ENCODE peak calls at places on chromosomes 1 and 21, in six cellular contexts. R, E, I, D, Y and Z are unnamed samples.
A peak's percentile ranks its signal among the peaks of the same experiment; 100 is the strongest.

GRCh38 chr1:26132128-26132824 is 20.7 kb downstream of the PDIK1L start:
- DNase-seq in R (peak; percentile 32), E (no peak), I (no peak), D (no peak), Y (no peak), Z (no peak)

GRCh38 chr1:98794196-98794886 is 132.8 kb downstream of the SNX7 start:
- DNase-seq in R (peak; percentile 56), E (no peak), I (no peak), D (no peak), Y (no peak), Z (peak; percentile 36)

GRCh38 chr1:95002657-95003432 is 69.9 kb downstream of the ALG14 start:
- DNase-seq in R (no peak), E (no peak), I (no peak), D (no peak), Y (no peak), Z (no peak)

GRCh38 chr1:75672528-75673393 is 51.7 kb upstream of the ACADM start:
- DNase-seq in R (peak; percentile 32), E (no peak), I (no peak), D (no peak), Y (no peak), Z (no peak)

GRCh38 chr1:38827299-38827698 is 32.3 kb downstream of the RRAGC start:
- DNase-seq in R (no peak), E (no peak), I (no peak), D (no peak), Y (no peak), Z (no peak)

GRCh38 chr1:210730023-210730422 is 401.3 kb downstream of the HHAT start:
- DNase-seq in R (no peak), E (no peak), I (no peak), D (no peak), Y (no peak), Z (no peak)

GRCh38 chr21:24895885-24896734 is 711.2 kb downstream of the MRPL39 start:
- DNase-seq in R (no peak), E (no peak), I (peak; percentile 26), D (peak; percentile 29), Y (no peak), Z (peak; percentile 19)

GRCh38 chr1:247390996-247391395 is 25.0 kb upstream of the NLRP3 start:
- DNase-seq in R (no peak), E (no peak), I (no peak), D (no peak), Y (no peak), Z (no peak)

GRCh38 chr1:241985787-241986186 is 13.1 kb downstream of the MAP1LC3C start:
- DNase-seq in R (peak; percentile 62), E (no peak), I (peak; percentile 30), D (no peak), Y (no peak), Z (peak; percentile 24)

GRCh38 chr1:201506573-201507567 is at the start of gene CSRP1:
- DNase-seq in R (peak; percentile 88), E (peak; percentile 97), I (peak; percentile 90), D (peak; percentile 92), Y (peak; percentile 75), Z (peak; percentile 92)

GRCh38 chr1:203453016-203453415 is 22.6 kb upstream of the PRELP start:
- DNase-seq in R (no peak), E (no peak), I (no peak), D (peak; percentile 36), Y (no peak), Z (no peak)

GRCh38 chr1:116412898-116413297 is 39.9 kb downstream of the ATP1A1 start:
- DNase-seq in R (no peak), E (no peak), I (no peak), D (no peak), Y (no peak), Z (no peak)

GRCh38 chr1:116412480-116412798 is 39.4 kb downstream of the ATP1A1 start:
- DNase-seq in R (no peak), E (no peak), I (no peak), D (no peak), Y (no peak), Z (no peak)

GRCh38 chr1:116413414-116413813 is 40.4 kb downstream of the ATP1A1 start:
- DNase-seq in R (no peak), E (no peak), I (no peak), D (no peak), Y (no peak), Z (no peak)

GRCh38 chr1:116409751-116410182 is 36.7 kb downstream of the ATP1A1 start:
- DNase-seq in R (no peak), E (no peak), I (no peak), D (no peak), Y (no peak), Z (no peak)

GRCh38 chr1:116411784-116412479 is 38.9 kb downstream of the ATP1A1 start:
- DNase-seq in R (no peak), E (no peak), I (no peak), D (no peak), Y (no peak), Z (no peak)
- H3K27ac ChIP-seq in R (no peak overlapping the region), E (no peak overlapping the region), I (peak overlapping the region; percentile 25), D (no peak overlapping the region), Y (no peak overlapping the region), Z (no peak overlapping the region)

GRCh38 chr1:54137532-54138061 is 15.2 kb downstream of the CDCP2 start:
- DNase-seq in R (no peak), E (no peak), I (no peak), D (peak; percentile 52), Y (no peak), Z (no peak)
- TF ChIP-seq EP300 in R (no peak), E (no peak), I (no peak), D (no peak), Y (no peak), Z (no peak)

DNA sequence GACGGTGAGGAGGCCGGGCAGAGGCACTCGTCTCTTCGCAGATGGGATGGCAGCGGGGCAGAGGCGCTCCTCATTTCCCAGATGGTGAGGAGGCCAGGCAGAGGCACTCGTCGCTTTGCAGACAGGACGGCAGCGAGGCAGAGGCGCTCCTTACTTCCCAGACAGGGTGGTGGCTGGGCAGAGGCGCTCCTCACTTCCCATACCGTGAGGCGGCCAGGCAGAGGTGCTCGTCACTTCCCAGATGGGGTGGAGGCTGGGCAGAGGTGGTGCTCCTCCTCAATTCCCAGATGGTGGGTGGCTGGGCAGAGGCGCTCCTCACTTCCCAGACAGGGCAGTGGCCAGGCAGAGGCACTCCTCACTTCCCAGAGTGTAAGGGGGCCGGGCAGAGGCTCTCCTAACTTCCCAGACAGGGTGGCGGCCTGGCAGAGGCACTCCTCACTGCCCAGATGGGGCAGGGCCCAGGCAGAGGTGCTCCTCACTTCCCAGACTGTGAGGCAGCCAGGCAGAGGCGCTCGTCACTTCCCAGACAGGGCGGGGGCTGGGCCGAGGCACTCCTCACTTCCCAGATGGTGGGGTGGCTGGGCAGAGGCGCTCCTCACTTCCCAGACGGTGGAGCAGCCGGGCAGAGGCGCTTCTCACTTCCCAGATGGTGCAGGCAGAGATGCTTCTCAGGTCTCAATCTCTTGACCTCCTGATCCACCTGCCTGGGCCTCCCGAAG is 9.9 kb downstream of the TCHHL1 start:
- DNase-seq in R (no peak), E (no peak), I (no peak), D (no peak), Y (no peak), Z (no peak)
- H3K4me3 ChIP-seq in R (no peak overlapping the region), E (no peak overlapping the region), I (no peak overlapping the region), D (no peak overlapping the region), Y (no peak overlapping the region), Z (no peak overlapping the region)

DNA sequence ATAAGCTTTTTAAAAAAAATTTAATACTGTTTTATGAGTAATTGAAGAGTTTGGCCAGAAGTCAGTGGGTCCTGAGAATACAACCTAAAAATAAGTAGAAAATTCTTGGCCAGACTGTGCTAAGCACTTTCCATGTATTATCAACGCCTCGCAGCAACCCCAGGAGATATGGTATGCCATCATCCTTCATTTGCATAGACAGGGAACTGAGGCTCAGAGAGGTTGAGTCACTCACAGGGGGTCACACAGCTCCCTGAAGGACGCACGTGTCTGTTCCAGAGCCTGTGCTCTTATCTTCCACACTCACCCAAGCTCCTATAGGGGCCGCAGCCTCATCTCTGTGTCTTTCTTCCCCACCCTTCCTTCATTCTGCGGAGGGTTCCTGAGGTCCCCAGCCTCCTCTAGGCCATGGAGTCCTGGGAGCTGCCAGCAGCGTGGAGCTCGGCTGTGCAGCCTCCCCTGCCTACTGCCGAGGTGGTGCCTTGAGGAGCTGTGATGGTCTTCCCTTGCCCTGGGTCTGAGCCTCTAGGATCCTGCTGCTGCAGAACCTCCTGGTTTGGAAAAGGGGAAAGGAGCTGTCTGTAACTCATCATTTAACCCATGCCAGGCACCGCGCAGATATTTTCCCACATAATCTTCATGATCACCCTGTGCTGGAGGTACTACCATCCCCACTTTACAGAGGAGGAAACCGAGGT is 30.3 kb upstream of the ECE1 start:
- DNase-seq in R (no peak), E (peak; percentile 65), I (no peak), D (no peak), Y (no peak), Z (no peak)
- H3K27ac ChIP-seq in R (peak overlapping the region; percentile 94), E (peak overlapping the region; percentile 96), I (peak overlapping the region; percentile 93), D (peak overlapping the region; percentile 93), Y (peak overlapping the region; percentile 86), Z (peak overlapping the region; percentile 73)

GRCh38 chr1:28371011-28371378 is 1.5 kb downstream of the PHACTR4 start:
- DNase-seq in R (no peak), E (no peak), I (no peak), D (no peak), Y (no peak), Z (no peak)

GRCh38 chr1:28365864-28366263 is 3.7 kb upstream of the PHACTR4 start:
- DNase-seq in R (no peak), E (peak; percentile 2), I (no peak), D (no peak), Y (no peak), Z (peak; percentile 49)

GRCh38 chr1:28369225-28369517 is 369 bp upstream of the PHACTR4 start:
- DNase-seq in R (no peak), E (no peak), I (no peak), D (no peak), Y (no peak), Z (no peak)

GRCh38 chr1:28370220-28371010 is 875 bp downstream of the PHACTR4 start:
- DNase-seq in R (peak; percentile 47), E (peak; percentile 24), I (no peak), D (no peak), Y (no peak), Z (peak; percentile 34)

GRCh38 chr1:28369518-28370219 is at the start of gene PHACTR4:
- DNase-seq in R (peak; percentile 95), E (peak; percentile 96), I (peak; percentile 94), D (peak; percentile 92), Y (peak; percentile 74), Z (peak; percentile 94)
- TF ChIP-seq EP300 in R (no peak), E (no peak), I (no peak), D (no peak), Y (peak; percentile 82), Z (no peak)

DNA sequence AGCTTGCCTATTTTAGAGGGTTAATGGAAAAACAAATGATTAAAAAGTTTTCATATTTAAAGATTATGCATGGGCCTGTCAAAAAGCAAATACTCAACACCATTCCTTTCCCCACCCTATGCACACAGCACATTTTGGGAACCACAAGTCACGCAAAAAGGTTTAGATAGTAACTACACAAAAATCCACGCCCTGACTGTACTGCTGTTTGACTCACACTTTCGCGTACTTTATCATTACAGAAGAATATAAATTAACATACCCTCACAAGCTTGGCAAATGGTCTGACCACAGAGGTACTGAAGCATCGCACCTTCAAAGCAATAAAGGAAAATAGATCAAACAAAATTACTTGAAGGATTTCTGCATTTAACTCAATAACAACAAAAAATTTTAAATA is 1.4 kb downstream of the ATP5PO start:
- DNase-seq in R (no peak), E (no peak), I (no peak), D (no peak), Y (no peak), Z (no peak)
- H3K4me3 ChIP-seq in R (no peak overlapping the region), E (no peak overlapping the region), I (peak overlapping the region; percentile 88), D (no peak overlapping the region), Y (no peak overlapping the region), Z (no peak overlapping the region)